ENCODE peak calls at places on chromosomes 3 and 15, in five cellular contexts. G is cardiac fibroblast, T is upper lobe of left lung, I is BJ, P is heart right ventricle. R is an unnamed sample.

GRCh38 chr3:125310623-125311076 is 64.5 kb downstream of the ZNF148 start:
- DNase-seq in G (no peak), T (peak; percentile 38), I (no peak), P (no peak), R (peak; percentile 16)

GRCh38 chr3:98986073-98986472 is 84.6 kb upstream of the DCBLD2 start:
- DNase-seq in G (peak; percentile 82), T (no peak), I (peak; percentile 82), P (peak; percentile 25), R (no peak)

GRCh38 chr3:10377148-10377725 is 56.3 kb upstream of the SEC13 start:
- DNase-seq in G (no peak), T (no peak), I (no peak), P (peak; percentile 67), R (no peak)

GRCh38 chr3:142962520-142963265 is 781 bp downstream of the PAQR9 start:
- DNase-seq in G (no peak), T (no peak), I (no peak), P (no peak), R (no peak)

GRCh38 chr3:32822609-32823498 is 5.1 kb downstream of the TRIM71 start:
- DNase-seq in G (no peak), T (no peak), I (no peak), P (no peak), R (no peak)

GRCh38 chr3:106371605-106372292 is 502.9 kb upstream of the CBLB start:
- DNase-seq in G (peak; percentile 30), T (no peak), I (no peak), P (no peak), R (no peak)

GRCh38 chr3:183330881-183331280 is 77.8 kb downstream of the B3GNT5 start:
- DNase-seq in G (no peak), T (no peak), I (no peak), P (no peak), R (no peak)

GRCh38 chr15:74872702-74873035 is 496 bp downstream of the SCAMP2 start:
- DNase-seq in G (no peak), T (no peak), I (no peak), P (no peak), R (no peak)

DNA sequence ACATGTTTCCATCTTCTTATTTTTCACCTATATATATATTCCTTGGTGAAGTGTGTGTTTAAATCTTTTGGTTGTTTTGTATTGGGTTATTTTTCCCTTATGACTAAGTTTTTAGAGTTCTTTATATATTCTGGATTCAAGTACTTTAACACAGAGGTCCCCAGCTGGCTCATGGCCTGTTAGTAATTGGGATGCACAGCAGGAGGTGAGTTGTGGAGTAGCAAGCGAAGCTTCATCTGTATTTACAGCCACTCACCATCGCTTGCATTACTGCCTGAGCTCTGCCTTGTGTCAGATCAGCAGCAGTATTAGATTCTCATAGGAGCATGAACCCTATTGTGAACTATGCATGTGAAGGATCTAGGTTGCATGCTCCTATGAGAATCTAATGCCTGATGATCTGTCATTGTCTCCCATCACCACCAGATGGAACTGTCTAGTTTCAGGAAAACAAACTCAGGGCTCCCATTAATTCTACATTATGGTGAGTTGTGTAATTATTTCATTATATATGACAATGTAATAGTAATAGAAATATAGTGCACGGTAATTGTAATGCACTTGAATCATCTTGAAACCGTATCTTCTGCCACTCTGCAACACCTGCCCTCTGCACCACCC is 151.6 kb downstream of the RSRC1 start:
- DNase-seq in G (peak; percentile 5), T (no peak), I (no peak), P (no peak), R (no peak)
- TF ChIP-seq CTCF in G (no peak), T (no peak), I (no peak), P (no peak), R (no peak)

GRCh38 chr15:68631621-68632051 is 52.8 kb downstream of the CORO2B start:
- DNase-seq in G (no peak), T (no peak), I (no peak), P (no peak), R (peak; percentile 37)
- TF ChIP-seq CTCF in G (no peak), T (no peak), I (no peak), P (peak; percentile 27), R (no peak)

DNA sequence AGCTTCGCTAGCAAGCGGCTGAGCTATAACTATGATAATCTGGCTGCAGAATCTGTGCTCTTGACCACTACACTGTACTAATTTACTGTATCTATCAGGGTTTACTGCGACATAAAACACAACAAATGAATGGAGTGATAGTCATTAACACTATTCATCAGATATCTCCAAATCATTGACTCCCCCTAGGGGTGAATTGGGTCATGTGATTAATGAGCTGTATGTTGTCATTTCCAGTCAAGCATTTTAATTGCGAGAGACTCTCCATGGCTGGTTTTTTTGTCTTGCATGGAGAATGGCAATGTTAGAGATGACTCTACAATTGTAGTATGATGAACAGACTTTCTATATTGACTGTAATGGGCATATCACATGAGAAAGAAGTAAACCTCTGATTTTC is 10.5 kb upstream of the TM4SF18 start:
- DNase-seq in G (no peak), T (no peak), I (no peak), P (no peak), R (no peak)
- TF ChIP-seq CTCF in G (no peak), T (no peak), I (no peak), P (no peak), R (no peak)

GRCh38 chr3:41863024-41863423 is 98.9 kb downstream of the ULK4 start:
- DNase-seq in G (no peak), T (no peak), I (no peak), P (no peak), R (no peak)
- TF ChIP-seq CTCF in G (peak; percentile 17), T (no peak), I (no peak), P (no peak), R (no peak)

GRCh38 chr3:151395806-151396205 is 11.3 kb upstream of the P2RY12 start:
- DNase-seq in G (peak; percentile 29), T (no peak), I (peak; percentile 25), P (no peak), R (no peak)
- TF ChIP-seq CTCF in G (no peak), T (no peak), I (no peak), P (no peak), R (no peak)

R was measured in activated B cell treated with CpG ODN at 0.5 μM for 24 hours.